ENCODE peak calls at places on chromosomes 6 and 20, in seven cellular contexts. V is T-cell; H is upper lobe of right lung; W is T1000; D is stimulated activated CD4-positive, alpha-beta T cell treated with anti-CD3 and anti-CD28 coated beads, Interleukin-1b, Interleukin-23, amount 100 ng/mL, for 24 hours; S is GM04504; E is HCT116. C is an unnamed sample.

GRCh38 chr6:149565539-149566371 is 420 bp upstream of the GINM1 start:
- DNase-seq in W (peak), S (peak), H (peak), V (peak), E (peak), D (peak), C (peak)

GRCh38 chr6:95576621-95577316 is 566 bp upstream of the MANEA start:
- DNase-seq in W (no peak), D (no peak), V (no peak), H (no peak), E (no peak), S (no peak), C (peak)

GRCh38 chr6:35330541-35331119 is 11.7 kb upstream of the PPARD start:
- DNase-seq in D (no peak), V (no peak), W (no peak), H (no peak), E (no peak), S (no peak), C (no peak)

GRCh38 chr20:50987493-50988210 is 29.0 kb downstream of the MOCS3 start:
- DNase-seq in V (peak), D (peak), S (peak), E (peak), W (peak), H (no peak), C (peak)

GRCh38 chr20:38961530-38962043 is 557 bp upstream of the DHX35 start:
- DNase-seq in W (no peak), H (no peak), E (no peak), D (peak), V (no peak), S (no peak), C (peak)

GRCh38 chr6:31498748-31499147 is 803 bp downstream of the MICB start:
- DNase-seq in W (no peak), D (no peak), H (no peak), V (no peak), S (no peak), E (no peak), C (no peak)

GRCh38 chr6:128124713-128125112 is 223.9 kb upstream of the THEMIS start:
- DNase-seq in W (no peak), E (no peak), S (no peak), H (no peak), V (no peak), D (no peak), C (no peak)

GRCh38 chr6:57109905-57110304 is 19.9 kb downstream of the ZNF451 start:
- DNase-seq in H (no peak), V (no peak), E (no peak), W (no peak), S (no peak), D (no peak), C (no peak)

GRCh38 chr20:43752561-43753301 is 25.9 kb upstream of the GTSF1L start:
- DNase-seq in H (peak), S (peak), V (no peak), W (peak), E (no peak), D (no peak), C (no peak)

GRCh38 chr20:14049111-14049510 is 53.8 kb downstream of the MACROD2 start:
- DNase-seq in E (no peak), H (no peak), S (no peak), W (no peak), D (no peak), V (no peak), C (no peak)

GRCh38 chr6:73639015-73639414 is 14.8 kb downstream of the SLC17A5 start:
- DNase-seq in E (no peak), H (no peak), W (no peak), V (no peak), S (no peak), D (no peak), C (no peak)

GRCh38 chr6:61809004-61809595 is 476.9 kb downstream of the KHDRBS2 start:
- DNase-seq in E (no peak), W (no peak), V (no peak), D (no peak), H (no peak), S (no peak), C (peak)

GRCh38 chr6:157019115-157019628 is 242.0 kb downstream of the ARID1B start:
- DNase-seq in H (no peak), V (no peak), E (no peak), D (no peak), S (no peak), W (no peak), C (no peak)

GRCh38 chr20:10729785-10730184 is 56.0 kb upstream of the JAG1 start:
- DNase-seq in W (no peak), S (no peak), V (no peak), D (no peak), H (no peak), E (no peak), C (no peak)

GRCh38 chr6:62891065-62891647 is 320.1 kb upstream of the FKBP1C start:
- DNase-seq in D (no peak), S (no peak), W (no peak), V (no peak), E (no peak), H (no peak), C (peak)

C was measured in NCI-H146.